ENCODE peak calls at places on chromosomes 11 and 22, in seven cellular contexts. T is HCT116, M is K562, D is HepG2, B is GM12878, U is H1, K is SK-N-SH. J is an unnamed sample.

GRCh38 chr11:61955416-61956135 is 5.4 kb downstream of the BEST1 start:
- DNase-seq in D (no peak), T (no peak), K (no peak), U (peak), B (no peak), M (no peak), J (no peak)

GRCh38 chr11:87033561-87033960 is 4.2 kb upstream of the TMEM135 start:
- DNase-seq in B (no peak), T (no peak), U (no peak), M (peak), K (no peak), D (no peak), J (no peak)

GRCh38 chr22:27616033-27616432 is 185.5 kb downstream of the MN1 start:
- DNase-seq in K (no peak), U (no peak), T (no peak), M (no peak), B (no peak), D (no peak), J (no peak)

GRCh38 chr22:48432721-48433518 is 1394.8 kb downstream of the BRD1 start:
- DNase-seq in K (no peak), B (no peak), D (no peak), M (no peak), U (no peak), T (no peak), J (no peak)

GRCh38 chr11:107561688-107562087 is 3.8 kb downstream of the ALKBH8 start:
- DNase-seq in T (no peak), U (no peak), K (no peak), D (no peak), B (no peak), M (peak), J (no peak)

GRCh38 chr11:44842219-44842618 is 108.5 kb downstream of the TP53I11 start:
- DNase-seq in T (no peak), B (no peak), D (no peak), U (no peak), K (no peak), M (no peak), J (no peak)

GRCh38 chr11:1832181-1832988 is 2.4 kb upstream of the SYT8 start:
- DNase-seq in B (no peak), T (no peak), D (no peak), M (peak), K (peak), U (no peak), J (peak)

GRCh38 chr11:28490763-28491382 is 382.7 kb downstream of the METTL15 start:
- DNase-seq in M (no peak), K (no peak), T (no peak), U (no peak), D (no peak), B (no peak), J (no peak)

GRCh38 chr22:26671317-26672059 is 14.1 kb downstream of the MIAT start:
- DNase-seq in U (no peak), M (no peak), B (peak), T (no peak), D (no peak), K (no peak), J (no peak)

GRCh38 chr22:24165673-24166072 is 15.6 kb upstream of the SUSD2 start:
- DNase-seq in K (no peak), D (no peak), M (no peak), B (no peak), T (no peak), U (no peak), J (no peak)

GRCh38 chr11:45154276-45154675 is 7.8 kb downstream of the PRDM11 start:
- DNase-seq in U (no peak), T (no peak), D (no peak), B (no peak), K (no peak), M (no peak), J (no peak)

GRCh38 chr11:83827520-83827919 is 541.4 kb upstream of the CCDC90B start:
- DNase-seq in M (no peak), B (no peak), U (no peak), K (no peak), T (no peak), D (no peak), J (no peak)

GRCh38 chr22:20115691-20116375 is at the start of gene RANBP1:
- DNase-seq in K (no peak), M (peak), D (no peak), B (no peak), T (no peak), U (no peak), J (no peak)

GRCh38 chr22:28742562-28742962 is 723 bp downstream of the HSCB start:
- DNase-seq in M (no peak), D (no peak), B (no peak), T (no peak), U (no peak), K (no peak), J (no peak)

GRCh38 chr11:61618991-61619390 is 38.1 kb upstream of the SYT7 start:
- DNase-seq in D (no peak), T (no peak), K (no peak), B (no peak), M (no peak), U (no peak), J (no peak)

GRCh38 chr11:970319-970871 is 44.7 kb downstream of the AP2A2 start:
- DNase-seq in T (no peak), B (no peak), U (no peak), M (no peak), D (no peak), K (no peak), J (no peak)

GRCh38 chr11:73019448-73019847 is 122.7 kb downstream of the FCHSD2 start:
- DNase-seq in T (no peak), B (no peak), U (no peak), D (peak), M (no peak), K (peak), J (no peak)

GRCh38 chr11:132685174-132685611 is 847.1 kb downstream of the OPCML start:
- DNase-seq in T (no peak), M (no peak), K (no peak), U (no peak), D (no peak), B (no peak), J (no peak)

GRCh38 chr11:72534859-72535547 is 100.7 kb upstream of the CLPB start:
- DNase-seq in B (no peak), D (no peak), U (no peak), K (peak), M (no peak), T (peak), J (peak)

GRCh38 chr11:84260862-84261261 is 974.7 kb upstream of the CCDC90B start:
- DNase-seq in M (no peak), D (no peak), B (no peak), T (no peak), K (no peak), U (no peak), J (no peak)

GRCh38 chr22:49784987-49785614 is 42.6 kb downstream of the BRD1 start:
- DNase-seq in K (no peak), M (no peak), B (no peak), T (no peak), D (no peak), U (no peak), J (no peak)

GRCh38 chr22:29332886-29333496 is 17.5 kb upstream of the RASL10A start:
- DNase-seq in M (no peak), K (no peak), U (no peak), B (no peak), D (no peak), T (no peak), J (no peak)

GRCh38 chr11:133529807-133530500 is 2.3 kb downstream of the OPCML start:
- DNase-seq in U (no peak), M (no peak), B (no peak), D (no peak), K (no peak), T (no peak), J (no peak)

GRCh38 chr11:67300756-67301312 is 2.5 kb upstream of the SSH3 start:
- DNase-seq in M (no peak), T (no peak), U (no peak), D (no peak), K (no peak), B (no peak), J (no peak)

GRCh38 chr11:112355726-112356125 is 95.1 kb upstream of the PLET1 start:
- DNase-seq in U (peak), M (peak), T (peak), B (no peak), D (no peak), K (peak), J (no peak)

GRCh38 chr11:46112961-46113617 is 8.2 kb downstream of the PHF21A start:
- DNase-seq in D (peak), M (peak), K (peak), U (no peak), B (no peak), T (peak), J (peak)

GRCh38 chr22:28930357-28931007 is 47.1 kb downstream of the ZNRF3 start:
- DNase-seq in K (no peak), U (no peak), T (no peak), B (no peak), D (no peak), M (no peak), J (no peak)

GRCh38 chr11:116871248-116871647 is 33.8 kb upstream of the APOA1 start:
- DNase-seq in D (no peak), B (no peak), T (no peak), M (no peak), U (no peak), K (no peak), J (no peak)

GRCh38 chr11:65551572-65552398 is 6.4 kb downstream of the LTBP3 start:
- DNase-seq in K (peak), B (no peak), T (peak), D (peak), U (no peak), M (peak), J (peak)

GRCh38 chr11:15692739-15693138 is 578.0 kb downstream of the INSC start:
- DNase-seq in T (no peak), D (no peak), K (no peak), M (peak), B (no peak), U (no peak), J (no peak)

GRCh38 chr22:39289445-39290247 is 29.8 kb downstream of the RPL3 start:
- DNase-seq in K (no peak), D (no peak), U (no peak), T (no peak), B (no peak), M (no peak), J (no peak)

GRCh38 chr22:29343313-29343805 is 27.9 kb upstream of the RASL10A start:
- DNase-seq in U (no peak), B (no peak), D (no peak), K (peak), T (no peak), M (no peak), J (peak)

GRCh38 chr11:70710192-70710965 is 312.1 kb downstream of the CTTN start:
- DNase-seq in M (no peak), D (no peak), U (no peak), B (no peak), K (no peak), T (no peak), J (no peak)

GRCh38 chr11:111561801-111562325 is 21.3 kb downstream of the LAYN start:
- DNase-seq in K (no peak), M (no peak), B (no peak), U (peak), D (peak), T (no peak), J (no peak)

GRCh38 chr11:76839326-76839725 is 21.4 kb upstream of the ACER3 start:
- DNase-seq in B (no peak), D (no peak), M (peak), K (no peak), U (no peak), T (peak), J (no peak)

GRCh38 chr11:44246726-44247125 is 63.2 kb downstream of the ALX4 start:
- DNase-seq in K (no peak), T (no peak), M (no peak), U (no peak), B (no peak), D (no peak), J (no peak)

GRCh38 chr11:14372011-14372410 is 13.0 kb upstream of the RRAS2 start:
- DNase-seq in K (no peak), D (no peak), U (no peak), B (no peak), M (no peak), T (no peak), J (no peak)

GRCh38 chr11:14374922-14375630 is 16.1 kb upstream of the RRAS2 start:
- DNase-seq in K (no peak), U (no peak), M (peak), B (no peak), D (no peak), T (no peak), J (no peak)

GRCh38 chr11:14371249-14371648 is 12.3 kb upstream of the RRAS2 start:
- DNase-seq in K (no peak), D (no peak), T (no peak), U (no peak), M (no peak), B (no peak), J (no peak)

GRCh38 chr11:14376920-14377319 is 17.9 kb upstream of the RRAS2 start:
- DNase-seq in T (no peak), U (no peak), M (no peak), K (no peak), B (no peak), D (no peak), J (no peak)

GRCh38 chr11:14373941-14374646 is 15.1 kb upstream of the RRAS2 start:
- DNase-seq in B (no peak), M (no peak), T (no peak), U (no peak), K (no peak), D (peak), J (peak)
- TF ChIP-seq JUND in B (no peak), M (no peak), T (no peak), U (no peak), K (peak), D (no peak), J (no peak)

DNA sequence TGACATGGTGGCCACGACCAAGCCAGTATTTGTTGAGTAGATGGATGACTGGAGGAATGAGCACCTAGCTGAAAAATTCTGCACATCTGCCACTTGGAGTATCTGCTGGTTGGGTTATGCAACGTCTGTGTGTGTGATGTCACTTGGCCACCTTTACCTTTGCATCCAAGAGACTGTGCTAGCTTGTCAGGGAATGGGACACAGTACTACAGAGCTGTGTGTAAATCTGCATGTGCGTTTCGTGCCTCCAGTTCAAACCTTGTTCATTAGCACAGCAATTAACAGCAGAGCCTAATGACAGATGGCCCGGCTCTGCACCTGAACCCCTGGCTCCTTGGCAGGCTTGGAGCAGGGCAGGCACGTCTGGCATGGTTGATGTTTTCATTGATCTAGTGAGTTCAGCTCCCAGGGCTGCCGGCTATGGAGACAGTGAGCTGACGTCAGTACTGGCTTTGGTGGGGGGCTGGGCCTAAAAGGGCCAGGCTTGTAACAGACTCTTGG is 188.4 kb upstream of the NAV2 start:
- DNase-seq in K (no peak), D (no peak), T (no peak), B (no peak), U (no peak), M (no peak), J (peak)
- TF ChIP-seq JUND in K (no peak), D (no peak), T (no peak), B (no peak), U (no peak), M (no peak), J (no peak)

GRCh38 chr22:44133161-44133560 is 47.6 kb upstream of the PARVG start:
- DNase-seq in D (no peak), K (no peak), M (no peak), B (no peak), T (no peak), U (no peak), J (no peak)
- TF ChIP-seq JUND in D (no peak), K (no peak), M (no peak), B (no peak), T (no peak), U (no peak), J (no peak)

GRCh38 chr11:78226684-78227680 is 38.3 kb downstream of the USP35 start:
- DNase-seq in U (no peak), M (no peak), K (no peak), B (peak), D (no peak), T (no peak), J (no peak)
- TF ChIP-seq JUND in U (no peak), M (no peak), K (no peak), B (no peak), D (no peak), T (no peak), J (no peak)

GRCh38 chr11:3840289-3840869 is 380 bp downstream of the RHOG start:
- DNase-seq in M (no peak), D (no peak), B (no peak), U (no peak), T (no peak), K (peak), J (no peak)

GRCh38 chr11:3838504-3838903 is 2.3 kb downstream of the RHOG start:
- DNase-seq in B (no peak), D (no peak), U (no peak), K (no peak), M (no peak), T (no peak), J (no peak)

GRCh38 chr11:3835752-3836151 is 5.0 kb downstream of the RHOG start:
- DNase-seq in B (no peak), T (no peak), K (no peak), M (no peak), D (no peak), U (no peak), J (no peak)

GRCh38 chr11:3836903-3837302 is 3.9 kb downstream of the RHOG start:
- DNase-seq in T (no peak), U (no peak), B (no peak), D (no peak), M (peak), K (no peak), J (no peak)

DNA sequence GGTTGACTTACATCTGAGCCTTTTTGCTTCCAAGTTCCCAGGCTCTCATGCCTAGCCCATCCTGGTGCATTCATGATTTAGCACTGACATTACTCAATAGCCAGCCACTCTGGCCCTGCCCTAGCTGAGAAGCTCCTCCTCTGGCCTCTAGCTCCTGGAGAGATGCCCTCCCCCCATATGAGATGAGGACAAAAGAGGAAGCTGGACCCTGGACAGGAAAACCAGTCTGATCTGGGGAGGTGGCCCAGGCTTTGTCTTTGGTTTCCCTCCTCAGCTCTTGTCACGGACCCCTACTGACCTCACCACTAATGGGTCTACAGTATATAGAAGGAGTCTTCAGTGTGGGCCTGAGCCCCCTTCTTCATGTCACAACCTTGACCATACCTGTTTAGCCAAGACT is 3.0 kb downstream of the RHOG start:
- DNase-seq in K (no peak), B (no peak), M (peak), T (no peak), U (no peak), D (no peak), J (no peak)
- TF ChIP-seq JUND in K (no peak), B (no peak), M (peak), T (no peak), U (no peak), D (no peak), J (no peak)

DNA sequence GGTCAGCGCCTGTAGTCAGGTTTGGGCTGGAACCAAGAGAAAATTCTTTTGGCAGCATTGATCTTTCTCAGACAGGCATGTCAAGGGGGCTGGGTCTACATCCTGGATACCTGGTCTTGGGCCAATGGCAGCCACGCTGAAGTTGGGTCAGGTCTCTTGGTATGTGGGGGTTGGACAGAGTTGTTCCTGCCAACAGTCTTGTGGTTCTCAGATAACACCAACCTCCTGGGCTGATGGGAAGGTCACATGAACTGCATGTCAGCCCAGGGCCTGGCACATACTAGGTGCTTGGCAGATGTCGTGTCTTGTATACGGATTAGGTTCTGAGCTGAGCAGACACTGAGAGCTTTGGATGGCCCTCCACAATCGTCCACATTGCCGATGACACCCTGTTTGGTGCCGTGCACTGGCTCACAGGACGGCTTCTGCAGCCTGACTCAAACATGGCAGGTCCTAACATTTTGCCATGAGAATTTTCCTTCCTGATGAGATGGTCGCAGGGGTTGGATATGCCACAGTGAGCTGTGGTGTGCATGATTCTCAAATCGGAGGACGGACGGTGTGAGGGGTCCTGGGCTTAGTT is 42.0 kb downstream of the FBLN1 start:
- DNase-seq in M (no peak), T (no peak), D (no peak), K (no peak), B (no peak), U (no peak), J (no peak)
- TF ChIP-seq JUND in M (no peak), T (no peak), D (no peak), K (no peak), B (no peak), U (no peak), J (no peak)

GRCh38 chr11:128692750-128693578 is 908 bp upstream of the FLI1 start:
- DNase-seq in T (no peak), D (no peak), B (no peak), M (no peak), K (peak), U (no peak), J (no peak)
- TF ChIP-seq JUND in T (no peak), D (no peak), B (no peak), M (no peak), K (no peak), U (no peak), J (no peak)

DNA sequence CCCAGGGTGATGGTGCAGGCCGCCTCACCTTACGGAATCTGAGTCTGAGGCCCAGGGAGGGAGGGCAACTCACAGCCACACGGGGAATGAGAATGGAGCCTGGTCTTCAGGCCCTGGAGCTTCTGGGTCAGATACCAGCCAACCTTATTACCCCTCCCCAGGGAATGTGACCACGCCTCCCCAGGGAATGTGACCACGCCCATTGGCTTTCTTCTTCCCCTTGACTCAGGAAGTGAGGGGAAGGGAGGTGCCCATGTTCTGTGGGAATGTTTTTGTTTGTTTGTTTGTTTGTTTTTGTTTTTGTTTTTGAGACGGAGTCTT is 57.5 kb upstream of the RBFOX2 start:
- DNase-seq in D (no peak), U (no peak), K (no peak), B (no peak), T (no peak), M (peak), J (no peak)
- TF ChIP-seq JUND in D (no peak), U (no peak), K (no peak), B (no peak), T (no peak), M (no peak), J (no peak)